ENCODE peak calls at places on chromosomes 2 and 18, in eight cellular contexts. D is stimulated activated memory B cell treated with anti-CD40 and anti-IgM and Interleukin-4, amounts not matched to agents 10 μg/mL and 1 μg/mL and 100 μg/mL, for 72 hours; P is left cardiac atrium; H is mucosa of descending colon; T is heart right ventricle; O is naive thymus-derived CD8-positive, alpha-beta T cell; I is foreskin keratinocyte; U is left colon. N is an unnamed sample.

GRCh38 chr18:39453882-39454281 is 1888.3 kb upstream of the CELF4 start:
- ATAC-seq in D (no peak), P (peak), H (peak), T (peak), O (no peak), I (peak), U (peak), N (peak)

GRCh38 chr2:8574196-8575010 is 107.5 kb upstream of the ID2 start:
- ATAC-seq in D (peak), P (peak), H (no peak), T (peak), O (no peak), I (peak), U (no peak), N (no peak)

GRCh38 chr2:101433465-101433864 is 41.4 kb downstream of the RFX8 start:
- ATAC-seq in D (no peak), P (no peak), H (no peak), T (no peak), O (no peak), I (no peak), U (no peak), N (no peak)

GRCh38 chr2:120293991-120294329 is 41.3 kb downstream of the RALB start:
- ATAC-seq in D (peak), P (peak), H (no peak), T (peak), O (no peak), I (no peak), U (no peak), N (no peak)

GRCh38 chr2:202858601-202859000 is 13.0 kb downstream of the ICA1L start:
- ATAC-seq in D (no peak), P (no peak), H (no peak), T (no peak), O (no peak), I (no peak), U (no peak), N (no peak)

GRCh38 chr18:67242001-67242400 is 274.5 kb downstream of the DSEL start:
- ATAC-seq in D (no peak), P (no peak), H (no peak), T (no peak), O (no peak), I (no peak), U (no peak), N (no peak)

GRCh38 chr2:134027980-134028379 is 225.9 kb upstream of the MGAT5 start:
- ATAC-seq in D (no peak), P (peak), H (peak), T (peak), O (no peak), I (peak), U (peak), N (peak)

GRCh38 chr2:30641765-30642341 is 165.4 kb downstream of the CAPN13 start:
- ATAC-seq in D (no peak), P (no peak), H (peak), T (no peak), O (no peak), I (no peak), U (peak), N (no peak)

GRCh38 chr2:182055993-182056392 is 70.3 kb downstream of the PPP1R1C start:
- ATAC-seq in D (no peak), P (no peak), H (no peak), T (peak), O (no peak), I (no peak), U (no peak), N (no peak)

GRCh38 chr2:212957624-212958023 is 193.8 kb downstream of the IKZF2 start:
- ATAC-seq in D (no peak), P (no peak), H (no peak), T (no peak), O (no peak), I (no peak), U (no peak), N (peak)

GRCh38 chr2:39027427-39027826 is 93.4 kb downstream of the SOS1 start:
- ATAC-seq in D (no peak), P (no peak), H (no peak), T (no peak), O (no peak), I (no peak), U (no peak), N (no peak)

GRCh38 chr2:84830758-84831500 is 50.0 kb downstream of the TRABD2A start:
- ATAC-seq in D (no peak), P (no peak), H (no peak), T (no peak), O (peak), I (no peak), U (no peak), N (no peak)

GRCh38 chr2:27024812-27025211 is 8.0 kb upstream of the TMEM214 start:
- ATAC-seq in D (no peak), P (no peak), H (no peak), T (no peak), O (no peak), I (peak), U (no peak), N (no peak)

GRCh38 chr2:72863046-72863445 is 24.2 kb upstream of the SPR start:
- ATAC-seq in D (no peak), P (no peak), H (no peak), T (no peak), O (no peak), I (no peak), U (no peak), N (no peak)

GRCh38 chr18:77084757-77085035 is 47.9 kb downstream of the MBP start:
- ATAC-seq in D (no peak), P (peak), H (no peak), T (peak), O (no peak), I (no peak), U (no peak), N (peak)

GRCh38 chr2:217878865-217879595 is 123.8 kb downstream of the TNS1 start:
- ATAC-seq in D (no peak), P (no peak), H (no peak), T (peak), O (no peak), I (no peak), U (no peak), N (no peak)

GRCh38 chr2:227627769-227628168 is 10.5 kb downstream of the SCYGR4 start:
- ATAC-seq in D (peak), P (no peak), H (no peak), T (no peak), O (no peak), I (no peak), U (no peak), N (no peak)

GRCh38 chr18:22113144-22113813 is 56.1 kb upstream of the GATA6 start:
- ATAC-seq in D (no peak), P (peak), H (peak), T (peak), O (no peak), I (no peak), U (peak), N (no peak)

GRCh38 chr2:30757737-30758136 is 49.5 kb downstream of the CAPN13 start:
- ATAC-seq in D (no peak), P (no peak), H (no peak), T (no peak), O (no peak), I (no peak), U (no peak), N (no peak)

GRCh38 chr2:239762106-239762505 is 263.0 kb downstream of the NDUFA10 start:
- ATAC-seq in D (no peak), P (no peak), H (no peak), T (no peak), O (no peak), I (no peak), U (no peak), N (no peak)

GRCh38 chr18:3704556-3705162 is 254.7 kb downstream of the TGIF1 start:
- ATAC-seq in D (no peak), P (peak), H (no peak), T (peak), O (no peak), I (no peak), U (no peak), N (no peak)

GRCh38 chr2:174771136-174771535 is 6.9 kb upstream of the CHRNA1 start:
- ATAC-seq in D (no peak), P (no peak), H (no peak), T (no peak), O (peak), I (no peak), U (no peak), N (no peak)

GRCh38 chr2:174939046-174939445 is 66.1 kb downstream of the CHN1 start:
- ATAC-seq in D (no peak), P (no peak), H (no peak), T (no peak), O (no peak), I (peak), U (no peak), N (no peak)

GRCh38 chr18:394997-395383 is 105.5 kb downstream of the COLEC12 start:
- ATAC-seq in D (no peak), P (peak), H (peak), T (peak), O (no peak), I (peak), U (no peak), N (peak)

GRCh38 chr18:58320907-58321561 is 277.0 kb downstream of the NEDD4L start:
- ATAC-seq in D (no peak), P (no peak), H (no peak), T (no peak), O (no peak), I (no peak), U (peak), N (no peak)

GRCh38 chr2:186639939-186640338 is 50.1 kb downstream of the ITGAV start:
- ATAC-seq in D (no peak), P (no peak), H (no peak), T (no peak), O (no peak), I (no peak), U (no peak), N (no peak)

GRCh38 chr2:167265722-167266121 is 377.4 kb downstream of the XIRP2 start:
- ATAC-seq in D (no peak), P (no peak), H (no peak), T (no peak), O (no peak), I (no peak), U (no peak), N (no peak)

GRCh38 chr2:239845968-239846367 is 179.2 kb downstream of the NDUFA10 start:
- ATAC-seq in D (no peak), P (no peak), H (no peak), T (no peak), O (no peak), I (no peak), U (no peak), N (no peak)

GRCh38 chr18:48589797-48590519 is 51.1 kb downstream of the CTIF start:
- ATAC-seq in D (no peak), P (peak), H (no peak), T (peak), O (no peak), I (no peak), U (no peak), N (peak)

GRCh38 chr2:30139131-30139870 is 7.5 kb upstream of the YPEL5 start:
- ATAC-seq in D (no peak), P (no peak), H (no peak), T (no peak), O (peak), I (peak), U (no peak), N (no peak)

GRCh38 chr2:122523143-122523542 is 767.7 kb downstream of the TSN start:
- ATAC-seq in D (no peak), P (no peak), H (no peak), T (no peak), O (no peak), I (no peak), U (no peak), N (no peak)

GRCh38 chr18:78805840-78806239 is 173.8 kb upstream of the SALL3 start:
- ATAC-seq in D (no peak), P (no peak), H (no peak), T (no peak), O (no peak), I (no peak), U (no peak), N (no peak)

GRCh38 chr18:23458830-23459529 is 5.9 kb downstream of the RIOK3 start:
- ATAC-seq in D (no peak), P (no peak), H (peak), T (no peak), O (no peak), I (no peak), U (peak), N (no peak)

GRCh38 chr18:76757343-76757742 is 65.0 kb upstream of the ZNF236 start:
- ATAC-seq in D (no peak), P (no peak), H (no peak), T (no peak), O (no peak), I (no peak), U (no peak), N (peak)

GRCh38 chr2:27390822-27391679 is 10.5 kb upstream of the ZNF513 start:
- ATAC-seq in D (no peak), P (no peak), H (no peak), T (no peak), O (no peak), I (no peak), U (no peak), N (no peak)

GRCh38 chr2:7193457-7193856 is 276.2 kb downstream of the RNF144A start:
- ATAC-seq in D (no peak), P (no peak), H (no peak), T (no peak), O (no peak), I (no peak), U (no peak), N (no peak)

N was measured in gastroesophageal sphincter.